ENCODE peak calls at places on chromosomes 6 and 20, in four cellular contexts. S is tibial artery, K is progenitor cell of endocrine pancreas, J is MM.1S. I is an unnamed sample.

GRCh38 chr20:58698741-58699141 is 6.1 kb downstream of the NPEPL1 start:
- DNase-seq in S (peak; percentile 61), K (no peak), J (no peak), I (no peak)

GRCh38 chr6:55704421-55704820 is 125.4 kb upstream of the HMGCLL1 start:
- DNase-seq in S (no peak), K (no peak), J (no peak), I (no peak)

GRCh38 chr20:20038586-20038985 is 13.7 kb downstream of the CRNKL1 start:
- DNase-seq in S (no peak), K (no peak), J (no peak), I (no peak)

GRCh38 chr20:43533060-43533459 is 25.6 kb downstream of the L3MBTL1 start:
- DNase-seq in S (no peak), K (no peak), J (no peak), I (no peak)

GRCh38 chr6:113879186-113880096 is 22.3 kb downstream of the MARCKS start:
- DNase-seq in S (peak; percentile 39), K (peak; percentile 27), J (peak; percentile 66), I (no peak)

GRCh38 chr6:157597461-157598312 is 216.7 kb downstream of the ZDHHC14 start:
- DNase-seq in S (peak; percentile 61), K (no peak), J (peak; percentile 43), I (no peak)

GRCh38 chr6:26340066-26340465 is 24.9 kb upstream of the BTN3A2 start:
- DNase-seq in S (no peak), K (no peak), J (no peak), I (no peak)

GRCh38 chr6:85403331-85404015 is 46.4 kb upstream of the NT5E start:
- DNase-seq in S (no peak), K (no peak), J (peak; percentile 14), I (no peak)

GRCh38 chr20:52242237-52243230 is 51.0 kb upstream of the ZFP64 start:
- DNase-seq in S (no peak), K (no peak), J (peak; percentile 63), I (no peak)

GRCh38 chr6:158086054-158086705 is 81.9 kb downstream of the SERAC1 start:
- DNase-seq in S (no peak), K (no peak), J (no peak), I (no peak)

GRCh38 chr6:2791124-2792050 is 26.2 kb downstream of the WRNIP1 start:
- DNase-seq in S (peak; percentile 76), K (peak; percentile 43), J (peak; percentile 65), I (no peak)

GRCh38 chr6:6724319-6725119 is 136.0 kb downstream of the LY86 start:
- DNase-seq in S (peak; percentile 72), K (peak; percentile 69), J (peak; percentile 59), I (peak; percentile 54)

GRCh38 chr6:36776167-36776566 is 63.1 kb downstream of the CPNE5 start:
- DNase-seq in S (no peak), K (no peak), J (no peak), I (no peak)

GRCh38 chr6:19368511-19368910 is 468.7 kb upstream of the ID4 start:
- DNase-seq in S (no peak), K (no peak), J (no peak), I (no peak)

GRCh38 chr6:25014806-25015560 is 79.2 kb upstream of the RIPOR2 start:
- DNase-seq in S (peak; percentile 70), K (no peak), J (no peak), I (no peak)

GRCh38 chr20:36277546-36277945 is 28.6 kb upstream of the DLGAP4 start:
- DNase-seq in S (no peak), K (no peak), J (no peak), I (no peak)

GRCh38 chr6:8006208-8006607 is 58.0 kb downstream of the BLOC1S5 start:
- DNase-seq in S (no peak), K (no peak), J (peak; percentile 55), I (no peak)

GRCh38 chr20:31740208-31740607 is 1.1 kb downstream of the TPX2 start:
- DNase-seq in S (no peak), K (no peak), J (peak; percentile 35), I (no peak)

GRCh38 chr6:88899569-88900316 is 63.7 kb downstream of the RNGTT start:
- DNase-seq in S (no peak), K (no peak), J (no peak), I (no peak)

GRCh38 chr20:47741669-47742345 is 43.5 kb downstream of the SULF2 start:
- DNase-seq in S (no peak), K (no peak), J (no peak), I (no peak)

GRCh38 chr6:141110486-141110885 is 1022.2 kb upstream of the GJE1 start:
- DNase-seq in S (peak; percentile 52), K (no peak), J (no peak), I (no peak)

GRCh38 chr6:5260111-5260620 is 584 bp downstream of the LYRM4 start:
- DNase-seq in S (peak; percentile 27), K (peak; percentile 41), J (peak; percentile 82), I (no peak)

GRCh38 chr6:74197310-74197709 is 501.3 kb downstream of the CD109 start:
- DNase-seq in S (no peak), K (no peak), J (no peak), I (no peak)

GRCh38 chr6:111691345-111692225 is 85.9 kb upstream of the TRAF3IP2 start:
- DNase-seq in S (no peak), K (no peak), J (no peak), I (no peak)

GRCh38 chr20:1945134-1945618 is 48.7 kb downstream of the PDYN start:
- DNase-seq in S (peak; percentile 87), K (no peak), J (no peak), I (peak; percentile 59)

GRCh38 chr20:48839083-48839482 is 11.3 kb upstream of the PREX1 start:
- DNase-seq in S (no peak), K (no peak), J (no peak), I (no peak)

GRCh38 chr20:13739726-13740649 is 44.7 kb downstream of the ESF1 start:
- DNase-seq in S (no peak), K (no peak), J (no peak), I (no peak)

GRCh38 chr6:37324131-37325033 is 29.4 kb upstream of the RNF8 start:
- DNase-seq in S (no peak), K (no peak), J (no peak), I (no peak)

GRCh38 chr6:6191476-6191875 is 129.0 kb downstream of the F13A1 start:
- DNase-seq in S (no peak), K (no peak), J (peak; percentile 50), I (no peak)

GRCh38 chr6:31203345-31203979 is 33.0 kb upstream of the POU5F1 start:
- DNase-seq in S (no peak), K (no peak), J (peak; percentile 85), I (no peak)

GRCh38 chr6:140538926-140539325 is 1164.5 kb upstream of the CITED2 start:
- DNase-seq in S (no peak), K (no peak), J (no peak), I (no peak)

GRCh38 chr20:40016359-40016758 is 672.7 kb downstream of the MAFB start:
- DNase-seq in S (no peak), K (no peak), J (no peak), I (no peak)

GRCh38 chr6:104940238-104940880 is 16.5 kb upstream of the LIN28B start:
- DNase-seq in S (no peak), K (peak; percentile 71), J (no peak), I (no peak)

DNA sequence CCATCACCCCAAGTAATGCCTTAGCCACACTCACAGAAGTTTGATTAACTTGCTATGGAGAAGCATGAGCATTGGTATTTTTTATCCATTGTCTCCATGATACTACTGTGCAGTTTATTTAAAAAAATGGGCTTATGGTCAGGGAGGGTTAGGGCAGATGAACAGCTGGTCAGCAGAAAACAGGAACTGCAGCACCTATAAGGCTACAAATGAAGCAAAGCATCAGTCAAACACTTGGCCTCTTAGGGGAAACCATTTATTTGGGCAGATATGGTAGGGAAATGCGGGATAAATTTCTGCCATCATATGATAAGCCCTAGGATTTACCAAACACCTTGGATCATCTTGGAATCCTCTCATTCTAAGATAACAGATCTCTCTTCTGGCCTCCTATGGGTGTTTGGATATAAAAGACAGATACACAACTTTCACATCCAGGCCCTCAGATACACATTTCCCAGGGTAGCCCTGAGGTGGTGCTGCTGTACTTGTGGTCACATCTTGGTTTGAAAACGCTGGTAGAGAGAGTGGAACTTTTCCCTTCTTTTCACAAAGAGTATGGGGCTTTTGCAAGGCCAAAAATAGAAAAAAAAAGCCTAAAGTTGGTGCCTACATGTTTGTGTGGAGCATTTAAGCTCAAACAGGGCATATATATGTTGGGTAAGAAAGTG is 42.8 kb upstream of the AHI1 start:
- DNase-seq in S (no peak), K (no peak), J (peak; percentile 15), I (no peak)
- TF ChIP-seq CTCF in S (no peak), K (no peak), J (peak; percentile 25), I (no peak)

GRCh38 chr6:167826230-167827061 is at the start of gene AFDN:
- DNase-seq in S (peak; percentile 67), K (peak; percentile 53), J (peak; percentile 37), I (peak; percentile 36)
- TF ChIP-seq CTCF in S (peak; percentile 68), K (peak; percentile 51), J (peak; percentile 6), I (no peak)

GRCh38 chr6:156451726-156452125 is 325.5 kb upstream of the ARID1B start:
- DNase-seq in S (no peak), K (no peak), J (peak; percentile 7), I (no peak)

GRCh38 chr6:156451088-156451487 is 326.1 kb upstream of the ARID1B start:
- DNase-seq in S (no peak), K (no peak), J (no peak), I (no peak)

GRCh38 chr6:156449569-156449968 is 327.6 kb upstream of the ARID1B start:
- DNase-seq in S (no peak), K (no peak), J (no peak), I (no peak)

GRCh38 chr6:156450421-156450820 is 326.8 kb upstream of the ARID1B start:
- DNase-seq in S (no peak), K (no peak), J (no peak), I (no peak)

DNA sequence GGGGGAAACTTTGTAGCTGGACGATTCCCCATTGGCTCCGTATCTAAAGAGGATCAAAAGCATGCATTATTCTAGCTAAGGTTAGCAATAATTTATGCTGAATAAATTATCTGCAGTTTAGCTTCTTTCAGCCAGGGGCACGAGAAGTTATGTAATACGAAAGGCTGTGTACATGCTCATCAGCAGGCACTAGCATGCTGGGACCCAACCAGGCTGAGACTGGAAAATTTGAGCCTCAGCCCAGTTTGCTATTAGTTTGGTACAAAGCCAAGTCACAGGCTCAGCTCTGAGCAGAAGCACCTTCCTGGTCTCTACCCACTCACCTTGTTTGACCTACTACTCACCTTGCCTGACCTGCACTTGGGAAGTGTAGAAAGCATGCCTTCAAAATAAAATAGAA is 328.1 kb upstream of the ARID1B start:
- DNase-seq in S (no peak), K (no peak), J (no peak), I (no peak)
- TF ChIP-seq CTCF in S (no peak), K (no peak), J (no peak), I (no peak)

GRCh38 chr6:147974376-147974775 is 368.3 kb upstream of the SASH1 start:
- DNase-seq in S (no peak), K (no peak), J (no peak), I (no peak)

GRCh38 chr6:147972436-147972835 is 370.2 kb upstream of the SASH1 start:
- DNase-seq in S (no peak), K (no peak), J (no peak), I (no peak)

GRCh38 chr6:147973806-147974205 is 368.8 kb upstream of the SASH1 start:
- DNase-seq in S (no peak), K (no peak), J (no peak), I (no peak)

DNA sequence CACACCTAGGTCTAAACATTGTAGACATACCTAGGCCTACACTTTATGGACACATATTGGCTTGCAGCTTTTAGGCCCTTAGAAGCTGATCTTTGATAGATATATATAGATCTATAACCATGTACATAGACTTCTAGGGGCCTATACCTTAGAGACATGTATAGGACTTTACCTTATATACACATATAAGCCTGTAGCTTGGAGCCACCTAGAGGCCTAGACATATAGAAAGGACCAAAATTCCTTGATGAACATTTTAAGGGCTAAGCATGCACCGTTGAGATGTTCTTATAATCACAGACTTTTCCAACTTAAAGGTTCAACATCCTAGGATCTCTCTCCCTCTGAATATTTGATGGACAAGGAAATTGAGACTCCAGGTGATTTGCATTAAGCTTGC is 371.7 kb upstream of the SASH1 start:
- DNase-seq in S (no peak), K (no peak), J (no peak), I (no peak)
- TF ChIP-seq CTCF in S (no peak), K (peak; percentile 20), J (no peak), I (no peak)

I was measured in omental fat pad.